ENCODE peak calls at places on chromosomes 3 and 15, in four cellular contexts. One of them, this sample, is unnamed.

GRCh38 chr3:177069514-177070329 is 127.6 kb downstream of the TBL1XR1 start:
- DNase-seq in tibial artery: no peak
- DNase-seq in mesenchymal stem cell: peak; percentile 59
- DNase-seq in right lobe of liver: no peak
- DNase-seq in this sample: no peak

GRCh38 chr15:67957435-67958139 is 96.5 kb upstream of the PIAS1 start:
- DNase-seq in mesenchymal stem cell: no peak
- DNase-seq in right lobe of liver: no peak
- DNase-seq in tibial artery: no peak
- DNase-seq in this sample: no peak

GRCh38 chr15:94829887-94830884 is 598.8 kb downstream of the MCTP2 start:
- DNase-seq in tibial artery: no peak
- DNase-seq in mesenchymal stem cell: no peak
- DNase-seq in right lobe of liver: no peak
- DNase-seq in this sample: no peak

GRCh38 chr3:178434206-178434805 is 101.9 kb upstream of the KCNMB2 start:
- DNase-seq in right lobe of liver: no peak
- DNase-seq in tibial artery: no peak
- DNase-seq in mesenchymal stem cell: peak; percentile 30
- DNase-seq in this sample: no peak

GRCh38 chr15:40843885-40844542 is at the start of gene SPINT1:
- DNase-seq in tibial artery: no peak
- DNase-seq in right lobe of liver: no peak
- DNase-seq in mesenchymal stem cell: peak; percentile 22
- DNase-seq in this sample: peak; percentile 51

GRCh38 chr15:71747128-71748083 is 62.9 kb upstream of the NR2E3 start:
- DNase-seq in right lobe of liver: no peak
- DNase-seq in tibial artery: no peak
- DNase-seq in mesenchymal stem cell: peak; percentile 92
- DNase-seq in this sample: no peak

GRCh38 chr3:40169983-40170382 is 139.5 kb upstream of the EIF1B start:
- DNase-seq in mesenchymal stem cell: no peak
- DNase-seq in tibial artery: no peak
- DNase-seq in right lobe of liver: no peak
- DNase-seq in this sample: no peak

GRCh38 chr3:48695113-48695753 is 9.5 kb upstream of the NCKIPSD start:
- DNase-seq in mesenchymal stem cell: peak; percentile 18
- DNase-seq in right lobe of liver: no peak
- DNase-seq in tibial artery: peak; percentile 85
- DNase-seq in this sample: no peak

GRCh38 chr3:123037015-123037375 is 9.4 kb upstream of the SEMA5B start:
- DNase-seq in tibial artery: no peak
- DNase-seq in right lobe of liver: no peak
- DNase-seq in mesenchymal stem cell: no peak
- DNase-seq in this sample: no peak

GRCh38 chr15:31251165-31251564 is 75.5 kb upstream of the KLF13 start:
- DNase-seq in mesenchymal stem cell: no peak
- DNase-seq in right lobe of liver: no peak
- DNase-seq in tibial artery: no peak
- DNase-seq in this sample: no peak

GRCh38 chr15:38624248-38625214 is 59.9 kb upstream of the RASGRP1 start:
- DNase-seq in right lobe of liver: no peak
- DNase-seq in tibial artery: no peak
- DNase-seq in mesenchymal stem cell: no peak
- DNase-seq in this sample: no peak

GRCh38 chr3:23629181-23629893 is 176.4 kb upstream of the UBE2E1 start:
- DNase-seq in tibial artery: no peak
- DNase-seq in mesenchymal stem cell: peak; percentile 45
- DNase-seq in right lobe of liver: no peak
- DNase-seq in this sample: no peak

GRCh38 chr15:45555914-45556608 is 31.1 kb upstream of the BLOC1S6 start:
- DNase-seq in right lobe of liver: no peak
- DNase-seq in mesenchymal stem cell: no peak
- DNase-seq in tibial artery: no peak
- DNase-seq in this sample: no peak

GRCh38 chr15:73923156-73923487 is 3.1 kb upstream of the LOXL1 start:
- DNase-seq in tibial artery: no peak
- DNase-seq in right lobe of liver: no peak
- DNase-seq in mesenchymal stem cell: no peak
- DNase-seq in this sample: no peak

GRCh38 chr15:40088929-40089755 is 19.5 kb downstream of the BMF start:
- DNase-seq in right lobe of liver: no peak
- DNase-seq in mesenchymal stem cell: no peak
- DNase-seq in tibial artery: peak; percentile 28
- DNase-seq in this sample: no peak

GRCh38 chr3:125641901-125642300 is 46.6 kb upstream of the OSBPL11 start:
- DNase-seq in right lobe of liver: no peak
- DNase-seq in tibial artery: no peak
- DNase-seq in mesenchymal stem cell: no peak
- DNase-seq in this sample: no peak

GRCh38 chr15:69403611-69404010 is 10.5 kb upstream of the KIF23 start:
- DNase-seq in mesenchymal stem cell: peak; percentile 81
- DNase-seq in tibial artery: no peak
- DNase-seq in right lobe of liver: no peak
- DNase-seq in this sample: no peak

GRCh38 chr3:52461874-52462273 is 6.5 kb downstream of the NISCH start:
- DNase-seq in right lobe of liver: no peak
- DNase-seq in mesenchymal stem cell: no peak
- DNase-seq in tibial artery: no peak
- DNase-seq in this sample: no peak

GRCh38 chr3:8453153-8453552 is 48.5 kb upstream of the LMCD1 start:
- DNase-seq in tibial artery: no peak
- DNase-seq in right lobe of liver: no peak
- DNase-seq in mesenchymal stem cell: no peak
- DNase-seq in this sample: no peak

GRCh38 chr15:76139368-76140068 is 79.7 kb downstream of the TMEM266 start:
- DNase-seq in mesenchymal stem cell: peak; percentile 76
- DNase-seq in right lobe of liver: peak; percentile 47
- DNase-seq in tibial artery: no peak
- DNase-seq in this sample: peak; percentile 66

GRCh38 chr3:88334187-88334868 is 184.6 kb downstream of the C3orf38 start:
- DNase-seq in tibial artery: no peak
- DNase-seq in right lobe of liver: no peak
- DNase-seq in mesenchymal stem cell: no peak
- DNase-seq in this sample: no peak

GRCh38 chr15:80636675-80637074 is 58.4 kb upstream of the ABHD17C start:
- DNase-seq in mesenchymal stem cell: no peak
- DNase-seq in right lobe of liver: no peak
- DNase-seq in tibial artery: no peak
- DNase-seq in this sample: no peak

GRCh38 chr15:53472883-53473282 is 286.6 kb downstream of the WDR72 start:
- DNase-seq in tibial artery: no peak
- DNase-seq in mesenchymal stem cell: no peak
- DNase-seq in right lobe of liver: peak; percentile 41
- DNase-seq in this sample: no peak

GRCh38 chr15:71294636-71295241 is 179.5 kb downstream of the THSD4 start:
- DNase-seq in right lobe of liver: peak; percentile 38
- DNase-seq in tibial artery: no peak
- DNase-seq in mesenchymal stem cell: peak; percentile 65
- DNase-seq in this sample: peak; percentile 65

GRCh38 chr15:25239471-25240345 is 199.1 kb downstream of the UBE3A start:
- DNase-seq in right lobe of liver: peak; percentile 6
- DNase-seq in tibial artery: peak; percentile 42
- DNase-seq in mesenchymal stem cell: no peak
- DNase-seq in this sample: no peak

GRCh38 chr3:52844290-52844985 is 9.6 kb upstream of the MUSTN1 start:
- DNase-seq in mesenchymal stem cell: no peak
- DNase-seq in right lobe of liver: peak; percentile 80
- DNase-seq in tibial artery: peak; percentile 66
- DNase-seq in this sample: no peak

GRCh38 chr3:134357914-134358811 is 16.1 kb downstream of the AMOTL2 start:
- DNase-seq in tibial artery: peak; percentile 79
- DNase-seq in mesenchymal stem cell: peak; percentile 96
- DNase-seq in right lobe of liver: no peak
- DNase-seq in this sample: peak; percentile 46
- H3K27ac ChIP-seq in tibial artery: peak overlapping the region; percentile 84
- H3K27ac ChIP-seq in mesenchymal stem cell: peak overlapping the region; percentile 98
- H3K27ac ChIP-seq in right lobe of liver: no peak overlapping the region
- H3K27ac ChIP-seq in this sample: peak overlapping the region; percentile 75

DNA sequence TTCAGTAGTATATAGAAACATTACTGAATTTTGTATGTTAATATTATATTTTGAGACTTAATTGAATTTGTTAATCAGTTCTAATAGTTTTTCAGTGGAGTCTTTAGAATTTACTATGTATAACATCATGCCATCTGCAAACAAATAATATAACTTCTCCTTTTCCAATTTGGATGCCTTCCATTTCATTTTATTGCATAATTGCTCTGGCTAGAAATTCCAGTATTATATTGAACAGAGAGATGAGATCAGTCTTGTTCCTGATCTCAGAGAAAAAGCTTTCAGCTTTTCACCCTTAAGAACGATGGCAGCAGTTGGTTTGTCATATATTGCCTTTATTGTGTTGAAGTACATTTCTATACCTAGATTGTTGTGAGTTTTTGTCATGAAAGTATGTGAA is 40.4 kb downstream of the OR4F15 start:
- DNase-seq in mesenchymal stem cell: no peak
- DNase-seq in right lobe of liver: no peak
- DNase-seq in tibial artery: no peak
- DNase-seq in this sample: no peak
- H3K4me3 ChIP-seq in mesenchymal stem cell: no peak overlapping the region
- H3K4me3 ChIP-seq in right lobe of liver: no peak overlapping the region
- H3K4me3 ChIP-seq in tibial artery: no peak overlapping the region
- H3K4me3 ChIP-seq in this sample: no peak overlapping the region

DNA sequence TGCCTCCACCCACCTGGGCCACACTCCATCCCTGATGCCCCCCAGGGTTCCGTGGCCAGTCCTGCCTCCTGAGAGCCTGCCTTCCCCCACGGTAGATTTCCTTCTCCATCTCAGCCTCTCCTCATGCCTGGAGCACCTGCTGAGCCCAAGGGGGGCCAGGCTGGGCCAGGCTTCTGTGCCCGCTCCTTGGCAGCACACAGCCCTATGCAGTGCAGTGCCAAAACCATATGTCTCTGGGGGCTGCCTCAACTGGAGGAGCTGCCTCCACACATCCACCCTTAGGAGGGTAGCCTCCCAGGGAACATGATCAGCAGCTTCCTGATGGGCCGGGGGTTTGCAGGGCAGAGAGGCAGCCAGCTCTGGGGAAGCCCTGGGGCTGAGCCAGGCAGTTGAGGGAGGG is 24.6 kb upstream of the GATA2 start:
- DNase-seq in tibial artery: no peak
- DNase-seq in mesenchymal stem cell: no peak
- DNase-seq in right lobe of liver: no peak
- DNase-seq in this sample: no peak
- H3K27ac ChIP-seq in tibial artery: no peak overlapping the region
- H3K27ac ChIP-seq in mesenchymal stem cell: no peak overlapping the region
- H3K27ac ChIP-seq in right lobe of liver: no peak overlapping the region
- H3K27ac ChIP-seq in this sample: no peak overlapping the region

DNA sequence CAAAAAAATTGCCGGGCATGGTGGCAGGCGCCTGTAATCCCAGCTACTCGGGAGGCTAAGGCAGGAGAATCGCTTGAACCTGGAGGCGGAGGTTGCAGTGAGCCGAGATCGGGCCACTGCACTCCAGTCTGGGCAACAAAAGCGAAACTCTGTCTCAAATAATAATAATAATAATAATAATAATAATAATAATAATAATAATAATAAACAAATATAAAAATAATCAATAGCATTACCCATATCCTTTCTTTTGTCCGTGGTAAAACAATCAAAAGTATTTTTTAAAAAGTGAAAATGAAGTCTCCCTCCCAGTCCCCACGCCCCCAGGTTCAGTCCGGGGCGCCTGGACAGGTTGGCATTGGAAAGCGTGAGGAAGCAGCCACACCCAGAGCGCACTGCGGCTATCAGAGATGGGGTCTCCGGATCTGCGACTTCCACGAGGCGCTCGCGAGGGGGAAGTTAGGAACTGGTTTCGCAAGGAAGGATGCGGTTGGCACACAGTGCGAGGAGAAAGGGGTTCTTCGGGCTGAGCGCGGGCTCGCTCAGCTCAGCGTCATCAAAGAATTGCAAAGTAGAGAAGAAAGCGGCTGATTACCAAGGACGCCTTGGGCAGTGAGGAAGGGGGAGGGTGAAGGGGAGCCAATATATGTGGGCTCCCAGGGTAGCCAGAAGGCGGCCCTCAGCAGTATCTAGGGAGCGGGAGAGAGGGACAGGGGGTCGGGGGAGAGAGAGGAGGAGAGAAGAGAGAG is 69.5 kb upstream of the EPHB3 start:
- DNase-seq in mesenchymal stem cell: no peak
- DNase-seq in tibial artery: no peak
- DNase-seq in right lobe of liver: no peak
- DNase-seq in this sample: no peak
- H3K4me3 ChIP-seq in mesenchymal stem cell: peak overlapping the region; percentile 72
- H3K4me3 ChIP-seq in tibial artery: no peak overlapping the region
- H3K4me3 ChIP-seq in right lobe of liver: no peak overlapping the region
- H3K4me3 ChIP-seq in this sample: no peak overlapping the region

GRCh38 chr15:90483640-90484039 is 46.1 kb upstream of the CRTC3 start:
- DNase-seq in mesenchymal stem cell: no peak
- DNase-seq in right lobe of liver: no peak
- DNase-seq in tibial artery: no peak
- DNase-seq in this sample: no peak
- H3K27ac ChIP-seq in mesenchymal stem cell: no peak overlapping the region
- H3K27ac ChIP-seq in right lobe of liver: no peak overlapping the region
- H3K27ac ChIP-seq in tibial artery: no peak overlapping the region
- H3K27ac ChIP-seq in this sample: no peak overlapping the region

GRCh38 chr3:142886938-142887337 is 1.9 kb downstream of the PCOLCE2 start:
- DNase-seq in mesenchymal stem cell: peak; percentile 48
- DNase-seq in tibial artery: no peak
- DNase-seq in right lobe of liver: no peak
- DNase-seq in this sample: no peak
- H3K4me3 ChIP-seq in mesenchymal stem cell: peak overlapping the region; percentile 86
- H3K4me3 ChIP-seq in tibial artery: no peak overlapping the region
- H3K4me3 ChIP-seq in right lobe of liver: no peak overlapping the region
- H3K4me3 ChIP-seq in this sample: no peak overlapping the region

DNA sequence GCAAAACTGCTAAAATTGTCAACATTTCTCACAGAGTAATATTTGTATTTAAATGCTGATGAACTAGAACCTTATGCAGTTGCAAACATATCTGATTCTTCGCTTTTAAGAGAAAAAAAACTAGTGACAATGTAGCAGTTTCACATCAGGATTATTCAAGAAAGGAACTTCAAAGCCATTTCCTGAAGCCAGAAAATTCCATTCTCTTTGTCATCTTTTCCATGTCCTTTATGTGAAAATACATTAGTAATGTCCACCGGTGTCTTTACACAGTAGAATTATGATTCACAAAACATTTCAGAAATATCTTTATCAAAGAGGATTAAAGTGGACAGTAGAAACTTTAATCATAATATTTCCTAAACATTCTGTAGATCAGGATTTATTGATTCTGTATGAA is 12.7 kb upstream of the LXN start:
- DNase-seq in right lobe of liver: no peak
- DNase-seq in tibial artery: no peak
- DNase-seq in mesenchymal stem cell: no peak
- DNase-seq in this sample: no peak
- H3K27ac ChIP-seq in right lobe of liver: no peak overlapping the region
- H3K27ac ChIP-seq in tibial artery: no peak overlapping the region
- H3K27ac ChIP-seq in mesenchymal stem cell: no peak overlapping the region
- H3K27ac ChIP-seq in this sample: no peak overlapping the region

DNA sequence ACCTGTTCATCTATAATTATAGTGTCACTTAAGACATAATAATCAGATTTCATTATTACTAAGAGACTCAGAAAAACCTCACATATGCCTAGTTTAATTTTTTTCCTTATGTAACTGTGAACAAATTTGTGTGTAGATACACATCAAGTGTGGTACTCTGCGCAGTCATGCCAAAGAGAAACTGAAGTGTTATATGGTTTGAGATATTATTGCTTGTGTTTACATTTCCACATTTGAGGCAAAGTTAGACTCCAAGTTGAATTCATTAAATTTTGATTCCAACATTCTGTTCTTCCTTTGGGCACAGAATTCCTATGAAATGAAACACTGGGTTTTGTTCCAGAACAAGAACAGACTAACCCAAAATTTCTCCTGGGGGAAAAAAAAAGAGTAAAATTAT is 2.2 kb downstream of the MBNL1 start:
- DNase-seq in mesenchymal stem cell: no peak
- DNase-seq in tibial artery: no peak
- DNase-seq in right lobe of liver: no peak
- DNase-seq in this sample: no peak
- H3K4me3 ChIP-seq in mesenchymal stem cell: peak overlapping the region; percentile 90
- H3K4me3 ChIP-seq in tibial artery: peak overlapping the region; percentile 80
- H3K4me3 ChIP-seq in right lobe of liver: peak overlapping the region; percentile 66
- H3K4me3 ChIP-seq in this sample: peak overlapping the region; percentile 88

This sample was measured in Peyer's patch.